ENCODE peak calls at places on chromosomes 7 and 10, in seven cellular contexts. D is esophagus squamous epithelium, I is tibial nerve, Y is A549, P is NB4, B is gastrocnemius medialis, U is GM12892. A is an unnamed sample.

GRCh38 chr10:117804470-117805011 is 242.2 kb downstream of the RAB11FIP2 start:
- DNase-seq in D (no peak), I (no peak), Y (no peak), P (no peak), B (no peak), U (no peak), A (no peak)

GRCh38 chr7:139777304-139777890 is 401 bp downstream of the HIPK2 start:
- DNase-seq in D (no peak), I (no peak), Y (peak), P (peak), B (no peak), U (peak), A (no peak)

GRCh38 chr7:2254429-2255144 is 12.6 kb downstream of the NUDT1 start:
- DNase-seq in D (no peak), I (no peak), Y (no peak), P (no peak), B (no peak), U (no peak), A (no peak)

GRCh38 chr7:2411815-2412586 is 8.6 kb downstream of the CHST12 start:
- DNase-seq in D (no peak), I (no peak), Y (no peak), P (no peak), B (no peak), U (no peak), A (no peak)

GRCh38 chr10:113945075-113945686 is 90.7 kb downstream of the NHLRC2 start:
- DNase-seq in D (no peak), I (no peak), Y (no peak), P (no peak), B (no peak), U (no peak), A (no peak)

GRCh38 chr10:32958992-32959703 is 1.1 kb upstream of the ITGB1 start:
- DNase-seq in D (no peak), I (no peak), Y (no peak), P (peak), B (no peak), U (no peak), A (no peak)

GRCh38 chr7:12771378-12771877 is 84.0 kb downstream of the ARL4A start:
- DNase-seq in D (no peak), I (no peak), Y (no peak), P (no peak), B (peak), U (no peak), A (no peak)

GRCh38 chr7:5553298-5553877 is 129.8 kb upstream of the TNRC18 start:
- DNase-seq in D (no peak), I (no peak), Y (no peak), P (no peak), B (no peak), U (no peak), A (no peak)

GRCh38 chr7:38699481-38699880 is 68.3 kb upstream of the AMPH start:
- DNase-seq in D (no peak), I (no peak), Y (no peak), P (no peak), B (no peak), U (no peak), A (no peak)

GRCh38 chr7:1225462-1226154 is 7.1 kb upstream of the UNCX start:
- DNase-seq in D (no peak), I (no peak), Y (peak), P (peak), B (no peak), U (peak), A (no peak)

GRCh38 chr10:90742189-90742588 is 115.7 kb downstream of the HTR7 start:
- DNase-seq in D (no peak), I (no peak), Y (no peak), P (no peak), B (no peak), U (no peak), A (no peak)

GRCh38 chr7:143354965-143355364 is 7.5 kb downstream of the FAM131B start:
- DNase-seq in D (no peak), I (no peak), Y (no peak), P (no peak), B (no peak), U (no peak), A (no peak)

GRCh38 chr10:22821501-22821900 is 106.4 kb upstream of the ARMC3 start:
- DNase-seq in D (no peak), I (no peak), Y (no peak), P (no peak), B (no peak), U (no peak), A (no peak)

GRCh38 chr10:13046861-13047528 is 45.5 kb upstream of the CCDC3 start:
- DNase-seq in D (no peak), I (no peak), Y (no peak), P (no peak), B (no peak), U (no peak), A (no peak)

GRCh38 chr10:71290331-71290730 is 28.7 kb upstream of the SLC29A3 start:
- DNase-seq in D (no peak), I (no peak), Y (no peak), P (no peak), B (no peak), U (no peak), A (no peak)

GRCh38 chr10:124072541-124072940 is 20.9 kb downstream of the CHST15 start:
- DNase-seq in D (no peak), I (no peak), Y (no peak), P (no peak), B (no peak), U (no peak), A (no peak)

GRCh38 chr10:29326299-29326698 is 37.4 kb downstream of the LYZL1 start:
- DNase-seq in D (no peak), I (no peak), Y (no peak), P (no peak), B (no peak), U (no peak), A (no peak)

GRCh38 chr10:124256151-124256550 is 162.6 kb downstream of the OAT start:
- DNase-seq in D (no peak), I (no peak), Y (no peak), P (no peak), B (no peak), U (no peak), A (no peak)

DNA sequence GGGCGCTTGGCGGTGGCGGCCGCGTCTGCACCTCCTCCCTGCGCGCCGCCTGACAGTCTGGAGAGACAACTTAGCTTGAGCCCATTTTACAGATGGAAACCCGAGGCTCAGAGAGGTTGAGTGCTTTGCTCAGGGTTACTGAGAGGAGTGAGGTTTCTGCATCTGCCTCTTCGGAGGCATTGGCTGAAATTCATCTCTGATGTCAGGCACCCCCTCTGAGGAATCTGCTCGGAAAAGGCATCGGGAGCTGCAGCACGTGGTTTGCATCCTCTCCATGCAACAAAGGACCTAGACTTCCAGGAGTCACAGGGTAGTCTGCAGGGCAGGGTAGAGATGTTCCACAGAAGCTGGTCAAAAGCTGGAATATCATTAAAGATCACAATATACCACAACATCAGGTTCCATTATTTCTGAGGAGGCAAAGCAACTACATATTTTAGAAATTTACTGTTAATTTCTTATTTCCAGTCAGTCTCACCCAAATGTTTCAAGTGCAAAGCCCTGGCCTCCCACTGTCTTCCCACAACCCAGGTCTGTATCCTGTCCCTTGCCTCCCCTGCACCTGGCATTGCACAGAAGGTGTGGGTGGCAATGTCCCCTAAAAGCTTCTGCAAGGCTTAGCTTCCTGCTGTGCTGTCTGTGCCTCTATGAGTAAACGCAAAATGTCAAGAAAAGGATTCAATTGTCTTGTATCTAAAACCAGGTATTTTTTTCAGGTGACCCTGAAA is 3.4 kb upstream of the ANTXRL start:
- DNase-seq in D (no peak), I (no peak), Y (no peak), P (no peak), B (no peak), U (no peak), A (no peak)
- TF ChIP-seq POLR2A in D (no peak), I (no peak), Y (no peak), P (no peak), B (no peak), U (no peak), A (no peak)

DNA sequence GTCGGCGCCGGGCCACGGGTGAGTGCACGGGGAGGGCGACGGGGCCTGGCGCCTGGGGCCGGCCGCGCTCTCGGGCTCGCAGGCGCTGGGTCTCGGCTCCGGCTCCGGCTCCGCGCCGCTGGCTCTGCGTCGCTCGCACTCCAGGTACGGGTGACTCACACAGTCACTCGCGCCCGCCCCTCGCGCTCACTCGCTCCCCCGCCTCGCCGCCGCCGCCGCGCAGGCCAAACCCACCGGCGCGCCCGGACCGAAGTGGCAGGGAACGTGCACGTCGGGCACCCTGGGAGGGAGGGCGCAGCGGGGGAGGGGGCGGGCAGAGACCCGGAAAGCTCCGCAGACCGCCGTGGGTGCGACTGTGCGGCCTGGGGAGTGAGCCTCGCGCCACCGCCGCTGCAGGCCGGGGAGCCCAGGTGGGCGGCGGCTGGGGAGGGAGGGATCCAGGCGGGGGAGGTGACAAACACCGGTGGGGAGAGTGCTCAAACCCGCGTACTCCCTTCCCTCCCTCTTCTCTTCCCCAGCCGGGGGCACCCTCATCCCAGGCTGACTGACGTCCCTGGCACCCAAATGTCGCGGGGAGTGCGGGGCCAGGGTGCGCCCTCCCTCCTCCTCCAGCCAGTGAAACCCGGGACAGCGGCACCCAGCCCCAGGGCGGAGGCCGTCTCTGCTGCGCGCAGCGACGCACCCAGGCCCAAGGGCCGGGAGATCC is 277.0 kb upstream of the NEBL start:
- DNase-seq in D (no peak), I (no peak), Y (peak), P (no peak), B (no peak), U (peak), A (no peak)
- TF ChIP-seq POLR2A in D (no peak), I (no peak), Y (peak), P (no peak), B (peak), U (no peak), A (no peak)

GRCh38 chr7:130274983-130275649 is 8.5 kb downstream of the CPA2 start:
- DNase-seq in D (no peak), I (no peak), Y (no peak), P (peak), B (no peak), U (no peak), A (no peak)

GRCh38 chr7:130273863-130274262 is 7.2 kb downstream of the CPA2 start:
- DNase-seq in D (no peak), I (no peak), Y (no peak), P (no peak), B (peak), U (no peak), A (peak)

GRCh38 chr7:130272456-130273080 is 5.9 kb downstream of the CPA2 start:
- DNase-seq in D (no peak), I (no peak), Y (no peak), P (peak), B (no peak), U (no peak), A (peak)

GRCh38 chr7:130270947-130271790 is 4.5 kb downstream of the CPA2 start:
- DNase-seq in D (no peak), I (no peak), Y (no peak), P (peak), B (no peak), U (no peak), A (no peak)

DNA sequence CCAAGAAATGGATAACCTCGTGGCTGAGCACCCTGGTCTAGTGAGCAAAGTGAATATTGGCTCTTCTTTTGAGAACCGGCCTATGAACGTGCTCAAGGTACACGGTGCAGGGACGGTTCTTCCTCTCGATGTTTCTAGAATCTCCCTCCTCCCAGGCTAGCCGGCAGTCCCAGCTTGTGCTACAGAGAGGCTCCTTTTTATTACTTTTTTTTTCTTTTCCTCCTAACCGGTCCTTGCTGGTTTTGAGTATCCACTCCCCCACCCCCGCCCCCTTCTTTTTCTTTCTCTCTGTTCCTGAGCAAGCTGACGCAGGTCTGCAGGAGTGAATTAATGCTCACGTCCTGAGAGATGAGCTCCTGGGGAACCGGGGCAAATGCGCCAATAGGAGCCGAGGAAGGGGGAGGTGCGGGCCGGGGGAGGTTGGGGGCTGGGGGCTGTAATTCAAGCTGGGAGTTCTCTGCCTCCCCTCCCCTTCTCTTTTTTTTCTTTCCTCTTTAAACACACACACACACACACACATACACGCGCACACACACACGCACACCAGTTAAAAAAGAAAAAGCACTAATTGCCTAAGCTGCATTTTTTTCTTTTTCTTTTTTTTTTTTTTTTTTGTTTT is 6.5 kb downstream of the CPA2 start:
- DNase-seq in D (no peak), I (no peak), Y (no peak), P (peak), B (no peak), U (no peak), A (peak)
- TF ChIP-seq POLR2A in D (no peak), I (no peak), Y (no peak), P (peak), B (no peak), U (no peak), A (no peak)

DNA sequence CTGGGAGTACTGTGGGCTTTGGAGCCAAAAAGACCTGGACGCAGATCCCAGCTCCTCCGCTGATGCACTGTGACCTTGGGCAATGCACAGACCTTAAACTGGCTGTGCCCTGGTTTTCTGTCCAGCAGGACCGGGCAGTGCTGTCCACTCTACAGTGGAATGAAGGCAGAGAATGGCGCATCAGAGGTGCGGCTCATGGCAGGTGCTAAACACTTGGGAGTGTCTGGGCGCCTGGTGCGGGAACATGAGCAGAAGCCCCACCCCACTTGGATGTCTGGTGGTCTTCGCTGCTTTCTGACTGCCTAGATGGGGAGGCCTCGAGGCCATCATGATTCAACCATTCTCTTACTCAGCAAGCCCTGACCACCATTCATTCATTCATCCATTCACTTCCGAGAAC is 153.7 kb downstream of the GRK5 start:
- DNase-seq in D (no peak), I (no peak), Y (no peak), P (no peak), B (no peak), U (no peak), A (no peak)
- TF ChIP-seq POLR2A in D (no peak), I (no peak), Y (no peak), P (no peak), B (no peak), U (no peak), A (no peak)

GRCh38 chr7:17298840-17299476 is 506 bp downstream of the AHR start:
- DNase-seq in D (no peak), I (peak), Y (peak), P (peak), B (no peak), U (peak), A (no peak)
- TF ChIP-seq POLR2A in D (no peak), I (peak), Y (no peak), P (peak), B (no peak), U (peak), A (no peak)

GRCh38 chr10:125808047-125808446 is 15.0 kb downstream of the UROS start:
- DNase-seq in D (no peak), I (no peak), Y (no peak), P (no peak), B (no peak), U (no peak), A (no peak)

GRCh38 chr10:125797999-125798662 is 22.5 kb upstream of the MMP21 start:
- DNase-seq in D (no peak), I (no peak), Y (no peak), P (no peak), B (no peak), U (no peak), A (no peak)

GRCh38 chr10:125802131-125802530 is 20.9 kb downstream of the UROS start:
- DNase-seq in D (no peak), I (no peak), Y (no peak), P (no peak), B (no peak), U (no peak), A (no peak)

GRCh38 chr10:125799446-125799845 is 23.6 kb downstream of the UROS start:
- DNase-seq in D (no peak), I (no peak), Y (no peak), P (no peak), B (no peak), U (no peak), A (no peak)

GRCh38 chr10:125802739-125803138 is 20.3 kb downstream of the UROS start:
- DNase-seq in D (no peak), I (no peak), Y (no peak), P (no peak), B (no peak), U (no peak), A (no peak)
- TF ChIP-seq POLR2A in D (no peak), I (no peak), Y (no peak), P (no peak), B (no peak), U (no peak), A (no peak)

GRCh38 chr10:11300071-11300470 is 282.4 kb downstream of the CELF2 start:
- DNase-seq in D (no peak), I (no peak), Y (no peak), P (no peak), B (no peak), U (no peak), A (no peak)

GRCh38 chr10:11302181-11302580 is 284.5 kb downstream of the CELF2 start:
- DNase-seq in D (no peak), I (no peak), Y (no peak), P (no peak), B (no peak), U (no peak), A (no peak)

GRCh38 chr10:11303671-11304170 is 286.0 kb downstream of the CELF2 start:
- DNase-seq in D (no peak), I (no peak), Y (no peak), P (no peak), B (no peak), U (no peak), A (no peak)

GRCh38 chr10:11300563-11300962 is 282.9 kb downstream of the CELF2 start:
- DNase-seq in D (no peak), I (no peak), Y (no peak), P (no peak), B (no peak), U (no peak), A (no peak)

GRCh38 chr10:11301571-11302111 is 284.0 kb downstream of the CELF2 start:
- DNase-seq in D (no peak), I (no peak), Y (no peak), P (no peak), B (no peak), U (no peak), A (no peak)
- TF ChIP-seq POLR2A in D (no peak), I (no peak), Y (no peak), P (no peak), B (no peak), U (peak), A (no peak)

GRCh38 chr10:69087600-69088470 is at the start of gene SRGN:
- DNase-seq in D (peak), I (peak), Y (peak), P (peak), B (peak), U (peak), A (peak)

GRCh38 chr10:69088471-69088769 is 517 bp downstream of the SRGN start:
- DNase-seq in D (no peak), I (no peak), Y (no peak), P (no peak), B (no peak), U (no peak), A (no peak)

GRCh38 chr10:69089638-69090599 is 2.0 kb downstream of the SRGN start:
- DNase-seq in D (no peak), I (no peak), Y (no peak), P (peak), B (no peak), U (no peak), A (no peak)

GRCh38 chr10:69088801-69089501 is 1.0 kb downstream of the SRGN start:
- DNase-seq in D (no peak), I (no peak), Y (peak), P (peak), B (no peak), U (no peak), A (no peak)

DNA sequence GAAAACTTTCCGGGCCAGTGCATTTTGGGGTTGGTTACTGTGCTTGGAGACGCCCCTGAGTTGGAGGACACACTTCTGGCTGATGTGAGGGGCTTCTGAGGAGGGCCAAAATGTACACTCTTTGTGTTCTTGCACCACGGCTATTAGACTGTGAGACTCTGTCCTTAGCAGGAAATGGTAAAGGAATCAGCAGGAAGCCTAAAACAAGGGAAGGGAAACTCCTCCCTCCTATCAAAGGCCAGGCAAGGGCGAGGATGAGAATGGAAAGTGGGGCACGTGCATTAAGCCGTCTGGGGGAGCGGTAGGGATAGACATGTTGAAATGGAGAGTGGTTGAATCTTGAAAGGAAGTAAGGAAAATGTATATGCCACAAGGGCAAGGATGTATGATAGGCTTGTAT is 1.8 kb upstream of the SRGN start:
- DNase-seq in D (no peak), I (no peak), Y (no peak), P (peak), B (no peak), U (no peak), A (no peak)
- TF ChIP-seq POLR2A in D (no peak), I (no peak), Y (no peak), P (peak), B (peak), U (no peak), A (no peak)

GRCh38 chr7:44847509-44847919 is 373 bp downstream of the H2AZ2 start:
- DNase-seq in D (peak), I (peak), Y (peak), P (peak), B (peak), U (peak), A (peak)
- TF ChIP-seq POLR2A in D (no peak), I (no peak), Y (no peak), P (no peak), B (no peak), U (no peak), A (no peak)